ENCODE peak calls at places on chromosomes 13 and 19, in eight cellular contexts. K is stimulated activated CD4-positive, alpha-beta T cell treated with anti-CD3 and anti-CD28 coated beads, Interleukin-12 subunit alpha, Interleukin-12 subunit beta, amount 100 ng/mL, for 4 hours; N is renal cortical epithelial cell; F is stimulated activated CD8-positive, alpha-beta memory T cell treated with anti-CD3 and anti-CD28 coated beads, Interleukin-7, amount 100 ng/mL, for 1 hour; R is NCI-H2081; L is AG04450; C is naive thymus-derived CD8-positive, alpha-beta T cell; T is effector CD4-positive, alpha-beta T cell. O is an unnamed sample.

GRCh38 chr13:89568746-89569145 is 1778.7 kb upstream of the MIR17HG start:
- DNase-seq in R (no peak), L (no peak), T (no peak), F (no peak), C (no peak), K (no peak), N (no peak), O (no peak)

GRCh38 chr19:45862564-45863334 is at the start of gene SYMPK:
- DNase-seq in T (peak), F (peak), L (peak), R (peak), N (peak), C (peak), K (peak), O (peak)

GRCh38 chr19:4506449-4507149 is 11.7 kb downstream of the PLIN4 start:
- DNase-seq in C (no peak), R (no peak), L (peak), T (no peak), F (no peak), N (peak), K (no peak), O (peak)

GRCh38 chr13:94329754-94330551 is 149.5 kb downstream of the DCT start:
- DNase-seq in R (no peak), T (no peak), K (no peak), N (peak), F (no peak), C (no peak), L (peak), O (no peak)

GRCh38 chr19:1769645-1769985 is 16.3 kb downstream of the ONECUT3 start:
- DNase-seq in L (no peak), N (no peak), T (no peak), C (no peak), R (no peak), K (no peak), F (no peak), O (peak)

GRCh38 chr19:38362076-38362945 is 12.1 kb upstream of the PSMD8 start:
- DNase-seq in F (peak), N (peak), K (peak), R (peak), C (peak), T (peak), L (no peak), O (peak)

GRCh38 chr13:42107006-42107405 is 58.6 kb downstream of the DGKH start:
- DNase-seq in T (no peak), R (no peak), L (no peak), K (no peak), N (peak), C (no peak), F (no peak), O (no peak)

GRCh38 chr13:103044054-103044453 is 22.2 kb downstream of the SLC10A2 start:
- DNase-seq in C (no peak), R (no peak), L (no peak), T (no peak), K (no peak), N (no peak), F (no peak), O (no peak)

GRCh38 chr13:102097708-102098107 is 304.1 kb downstream of the FGF14 start:
- DNase-seq in K (no peak), L (no peak), F (no peak), N (no peak), T (no peak), R (peak), C (no peak), O (no peak)

GRCh38 chr13:106118996-106119395 is 416.5 kb downstream of the EFNB2 start:
- DNase-seq in K (no peak), F (no peak), L (no peak), C (no peak), T (no peak), N (peak), R (no peak), O (no peak)

GRCh38 chr19:32977269-32977668 is 5.2 kb downstream of the FAAP24 start:
- DNase-seq in L (no peak), K (no peak), F (no peak), C (no peak), N (no peak), T (no peak), R (no peak), O (no peak)